ENCODE peak calls at places on chromosomes 11 and 22, in six cellular contexts. J is spleen, Y is sigmoid colon, W is tibial nerve, H is SK-N-SH, N is left ventricle myocardium inferior. B is an unnamed sample. For H3K4me1, the result is how much of the 10 kb centered on the place peaks cover.

GRCh38 chr11:105588001-105588400 is 21.9 kb upstream of the GRIA4 start:
- DNase-seq in N (no peak), J (no peak), H (no peak), W (no peak), Y (no peak), B (no peak)

GRCh38 chr11:69449320-69450063 is 32.0 kb upstream of the LINC01488 start:
- DNase-seq in H (peak), N (peak), Y (peak), W (no peak), J (peak), B (peak)

GRCh38 chr22:41286639-41287091 is 678 bp upstream of the RANGAP1 start:
- DNase-seq in Y (no peak), W (no peak), H (peak), J (peak), N (no peak), B (peak)

GRCh38 chr11:61775606-61776554 is 16.5 kb downstream of the TMEM258 start:
- DNase-seq in J (no peak), Y (no peak), N (no peak), W (no peak), H (peak), B (no peak)

GRCh38 chr22:41288245-41288946 is 2.4 kb upstream of the RANGAP1 start:
- DNase-seq in H (no peak), J (no peak), Y (peak), W (no peak), N (no peak), B (peak)

GRCh38 chr11:46207270-46207669 is 70.2 kb upstream of the CREB3L1 start:
- DNase-seq in H (no peak), N (no peak), Y (no peak), J (no peak), W (no peak), B (no peak)

GRCh38 chr22:37503183-37503683 is 16.0 kb downstream of the CARD10 start:
- DNase-seq in Y (no peak), N (no peak), H (no peak), W (no peak), J (no peak), B (no peak)

GRCh38 chr11:133964946-133965632 is 8.3 kb upstream of the IGSF9B start:
- DNase-seq in Y (peak), H (no peak), W (no peak), J (no peak), N (no peak), B (no peak)

GRCh38 chr11:76768091-76769047 is 14.8 kb upstream of the TSKU start:
- DNase-seq in Y (peak), H (no peak), W (no peak), N (peak), J (peak), B (no peak)

GRCh38 chr22:26656896-26657851 is at the start of gene MIAT:
- DNase-seq in Y (no peak), H (peak), J (peak), N (no peak), W (no peak), B (peak)

GRCh38 chr11:17544181-17544622 is at the start of gene USH1C:
- DNase-seq in J (peak), W (no peak), H (peak), N (peak), Y (no peak), B (no peak)

GRCh38 chr22:23762866-23763578 is at the start of gene C22orf15:
- DNase-seq in J (no peak), Y (no peak), W (no peak), N (no peak), H (peak), B (no peak)

GRCh38 chr22:39517470-39517869 is 2.9 kb upstream of the ATF4 start:
- DNase-seq in H (no peak), W (no peak), Y (no peak), N (no peak), J (no peak), B (no peak)
- H3K4me1 ChIP-seq in H (under half), W (under half), Y (under half), N (half or more), J (half or more), B (under half)

GRCh38 chr11:8765294-8765693 is 82.7 kb downstream of the RPL27A start:
- DNase-seq in Y (no peak), J (no peak), N (no peak), H (no peak), W (no peak), B (no peak)
- H3K4me1 ChIP-seq in Y (half or more), J (under half), N (half or more), H (under half), W (under half), B (under half)

DNA sequence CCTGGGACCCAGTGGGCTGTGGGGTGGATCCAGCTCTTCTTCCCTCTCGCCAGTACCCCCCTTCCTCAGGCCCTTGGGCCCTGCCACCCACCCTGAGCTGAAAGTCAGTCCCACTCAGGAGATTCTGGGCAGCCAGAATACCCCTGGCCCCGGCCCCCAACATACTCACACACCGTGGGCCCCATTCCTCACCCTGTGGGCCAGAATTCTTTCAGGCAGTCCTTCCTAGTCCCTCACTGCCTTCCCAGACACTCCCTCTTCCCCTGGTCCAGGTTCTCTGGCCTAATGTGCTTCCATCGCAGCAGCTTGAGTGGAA is 3.2 kb upstream of the POLD4 start:
- DNase-seq in J (no peak), W (no peak), N (no peak), H (no peak), Y (no peak), B (no peak)
- H3K4me1 ChIP-seq in J (half or more), W (under half), N (half or more), H (half or more), Y (half or more), B (under half)

GRCh38 chr11:64754124-64754918 is 5.5 kb downstream of the PYGM start:
- DNase-seq in W (no peak), J (peak), Y (peak), H (no peak), N (no peak), B (no peak)

GRCh38 chr11:64753380-64754123 is 6.2 kb downstream of the PYGM start:
- DNase-seq in W (no peak), Y (peak), H (no peak), J (peak), N (no peak), B (no peak)

GRCh38 chr11:64754919-64755662 is 4.7 kb downstream of the PYGM start:
- DNase-seq in N (no peak), J (peak), H (no peak), Y (peak), W (no peak), B (no peak)

GRCh38 chr11:64757549-64758329 is 2.0 kb downstream of the PYGM start:
- DNase-seq in W (no peak), H (peak), Y (peak), N (no peak), J (peak), B (no peak)

GRCh38 chr11:64755681-64756361 is 4.0 kb downstream of the PYGM start:
- DNase-seq in W (no peak), H (peak), N (no peak), J (peak), Y (peak), B (no peak)
- H3K4me1 ChIP-seq in W (under half), H (under half), N (under half), J (under half), Y (under half), B (under half)

GRCh38 chr11:118896921-118897591 is 13.4 kb downstream of the CXCR5 start:
- DNase-seq in W (no peak), N (no peak), Y (no peak), H (no peak), J (peak), B (peak)
- H3K4me1 ChIP-seq in W (under half), N (under half), Y (under half), H (under half), J (half or more), B (under half)

GRCh38 chr11:15668718-15669117 is 554.0 kb downstream of the INSC start:
- DNase-seq in Y (no peak), H (no peak), W (no peak), N (no peak), J (no peak), B (no peak)

GRCh38 chr11:15673408-15673811 is 558.7 kb downstream of the INSC start:
- DNase-seq in J (no peak), H (no peak), W (no peak), N (no peak), Y (no peak), B (no peak)

GRCh38 chr11:15672822-15673221 is 558.1 kb downstream of the INSC start:
- DNase-seq in Y (no peak), N (no peak), H (no peak), W (no peak), J (no peak), B (no peak)

GRCh38 chr11:15670520-15671070 is 555.9 kb downstream of the INSC start:
- DNase-seq in Y (no peak), N (no peak), W (no peak), J (no peak), H (no peak), B (no peak)

DNA sequence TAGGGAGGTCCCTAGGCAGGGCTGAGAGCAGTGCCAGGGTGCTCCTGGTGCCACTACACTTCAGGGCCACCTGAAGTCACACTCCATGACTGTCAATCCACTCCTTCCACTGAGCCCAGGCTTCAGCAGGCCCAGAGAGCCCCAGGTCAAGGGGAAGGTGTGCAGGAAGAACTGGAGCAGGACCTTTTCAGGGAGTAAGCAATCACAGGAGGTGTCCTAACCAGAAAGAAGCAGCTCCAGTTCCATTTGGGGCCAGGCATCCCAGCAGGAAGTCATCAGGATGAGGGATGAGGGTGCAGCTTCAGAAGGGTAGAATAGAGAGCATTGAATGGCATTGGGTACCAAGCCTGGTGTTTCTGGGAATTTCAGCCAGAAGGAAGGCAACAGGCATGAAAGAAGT is 556.5 kb downstream of the INSC start:
- DNase-seq in N (no peak), W (no peak), J (no peak), Y (no peak), H (no peak), B (no peak)
- H3K4me1 ChIP-seq in N (under half), W (under half), J (under half), Y (under half), H (under half), B (under half)

GRCh38 chr11:2940930-2941821 is 12.0 kb upstream of the PHLDA2 start:
- DNase-seq in N (no peak), Y (peak), W (no peak), J (peak), H (peak), B (peak)
- H3K4me1 ChIP-seq in N (under half), Y (under half), W (under half), J (half or more), H (under half), B (under half)

GRCh38 chr11:66438009-66438503 is 592 bp downstream of the MRPL11 start:
- DNase-seq in Y (no peak), N (no peak), W (no peak), J (no peak), H (no peak), B (no peak)

GRCh38 chr11:66443602-66444001 is 5.0 kb upstream of the MRPL11 start:
- DNase-seq in H (no peak), N (no peak), W (no peak), J (no peak), Y (no peak), B (no peak)

DNA sequence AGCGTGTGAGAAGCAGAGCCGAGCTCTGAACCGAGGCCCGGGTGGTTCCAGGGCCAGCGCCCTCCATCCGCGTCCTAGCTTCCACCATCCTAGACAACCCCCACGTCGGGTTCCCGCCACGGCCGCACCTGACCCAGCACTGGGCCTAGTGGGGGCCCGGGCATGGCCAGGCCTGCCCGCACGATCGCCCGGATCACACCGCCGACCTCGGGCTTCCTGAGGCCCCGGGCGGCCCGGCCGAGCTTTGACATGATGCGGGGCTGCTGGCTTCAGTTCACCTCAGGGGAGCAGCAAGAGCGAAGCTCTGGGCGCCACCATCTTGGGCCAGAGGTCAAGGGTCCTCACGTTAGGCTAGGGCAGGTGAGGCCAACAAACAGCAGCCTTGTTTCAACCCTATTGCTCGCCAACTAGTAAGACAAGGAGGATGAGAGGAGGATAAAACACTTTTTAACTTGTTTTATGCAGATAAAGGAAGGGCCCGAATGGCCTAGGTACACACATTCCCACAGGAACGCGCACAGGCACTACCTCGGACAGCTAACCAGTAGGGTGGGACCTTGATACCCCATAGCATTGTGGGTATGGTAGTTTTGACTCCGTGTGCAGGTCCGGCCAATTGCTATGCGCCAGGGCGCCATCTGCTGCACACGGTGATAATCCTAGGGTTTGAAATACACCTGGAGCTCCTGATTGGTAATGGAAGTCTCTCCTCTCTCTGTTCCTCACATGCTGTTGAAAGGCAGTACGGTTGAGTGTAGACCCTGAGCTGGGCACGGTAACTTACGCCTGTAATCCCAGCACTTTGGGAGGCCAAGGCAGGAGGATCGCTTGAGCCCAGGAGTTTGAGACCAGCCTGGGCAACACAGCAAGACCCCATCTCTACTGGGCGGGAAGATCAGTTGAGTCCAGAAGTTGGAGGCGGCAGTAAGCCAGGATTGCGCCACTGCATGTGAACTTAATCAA is at the start of gene MRPL11:
- DNase-seq in Y (peak), J (peak), N (peak), W (peak), H (peak), B (peak)
- H3K4me1 ChIP-seq in Y (under half), J (under half), N (under half), W (under half), H (under half), B (under half)